ENCODE peak calls at places on chromosomes 12 and 14, in ten cellular contexts. I, O, A, R, T, E, X, C, Z and G are unnamed samples.

GRCh38 chr14:69263364-69263763 is 3.4 kb downstream of the GALNT16 start:
- DNase-seq in R (no peak), A (peak; percentile 42), I (no peak), O (peak; percentile 90), T (no peak), E (peak; percentile 97), C (peak; percentile 44), Z (no peak), X (no peak), G (no peak)

GRCh38 chr14:94173471-94173884 is 644 bp upstream of the PPP4R4 start:
- DNase-seq in C (no peak), O (no peak), T (no peak), A (no peak), I (peak; percentile 21), R (no peak), Z (no peak), E (no peak), X (no peak), G (no peak)

GRCh38 chr12:126347421-126347820 is 1282.2 kb downstream of the AACS start:
- DNase-seq in Z (no peak), C (no peak), X (no peak), I (no peak), E (no peak), O (no peak), T (no peak), A (no peak), R (no peak), G (no peak)

GRCh38 chr12:109277899-109278762 is 31.0 kb downstream of the FOXN4 start:
- DNase-seq in C (no peak), T (peak; percentile 65), Z (peak; percentile 30), I (no peak), R (no peak), O (no peak), X (no peak), A (peak; percentile 18), E (no peak), G (no peak)

GRCh38 chr12:100404769-100405407 is 48.0 kb downstream of the SLC17A8 start:
- DNase-seq in Z (no peak), A (peak; percentile 23), T (no peak), X (peak; percentile 61), O (peak; percentile 65), C (no peak), I (no peak), E (peak; percentile 41), R (peak; percentile 81), G (no peak)

GRCh38 chr14:75298187-75298985 is 19.8 kb downstream of the FOS start:
- DNase-seq in E (no peak), R (no peak), T (peak; percentile 84), A (no peak), O (no peak), Z (no peak), X (peak; percentile 77), C (peak; percentile 60), I (no peak), G (no peak)

GRCh38 chr12:112381898-112382796 is at the start of gene HECTD4:
- DNase-seq in R (peak; percentile 99), I (peak; percentile 32), E (peak; percentile 84), Z (peak; percentile 91), T (peak; percentile 93), C (peak; percentile 97), X (peak; percentile 95), O (peak; percentile 99), A (peak; percentile 64), G (peak; percentile 93)

GRCh38 chr14:79432640-79433039 is 778.7 kb downstream of the DIO2 start:
- DNase-seq in O (no peak), T (no peak), A (no peak), X (no peak), R (no peak), E (no peak), C (no peak), I (no peak), Z (no peak), G (no peak)

GRCh38 chr12:88922816-88923215 is 342.5 kb upstream of the KITLG start:
- DNase-seq in Z (no peak), O (no peak), I (no peak), R (no peak), A (peak; percentile 84), T (no peak), E (no peak), C (no peak), X (no peak), G (no peak)

GRCh38 chr12:89345830-89346740 is 6.2 kb downstream of the DUSP6 start:
- DNase-seq in T (no peak), O (no peak), I (no peak), C (peak; percentile 33), R (peak; percentile 50), X (peak; percentile 72), Z (no peak), E (peak; percentile 73), A (peak; percentile 80), G (no peak)

GRCh38 chr14:41187868-41188267 is 418.8 kb upstream of the LRFN5 start:
- DNase-seq in O (no peak), Z (no peak), C (no peak), I (no peak), T (no peak), X (no peak), E (no peak), A (no peak), R (peak; percentile 44), G (no peak)

GRCh38 chr12:123106640-123107359 is 44.1 kb downstream of the PITPNM2 start:
- DNase-seq in O (no peak), Z (no peak), C (peak; percentile 60), R (no peak), E (no peak), X (peak; percentile 42), T (no peak), A (no peak), I (no peak), G (no peak)

GRCh38 chr12:123995023-123995422 is 22.0 kb downstream of the ZNF664 start:
- DNase-seq in R (no peak), Z (no peak), T (no peak), X (no peak), C (no peak), I (no peak), A (peak; percentile 89), E (peak; percentile 46), O (no peak), G (no peak)

GRCh38 chr14:50231475-50232275 is at the start of gene SOS2:
- DNase-seq in I (peak; percentile 31), O (peak; percentile 94), X (peak; percentile 87), E (peak; percentile 71), A (peak; percentile 61), R (peak; percentile 94), C (peak; percentile 88), T (peak; percentile 88), Z (peak; percentile 81), G (peak; percentile 93)
- TF ChIP-seq CTCF in I (no peak), O (no peak), X (no peak), E (no peak), A (no peak), R (peak; percentile 2), C (no peak), T (no peak), Z (peak; percentile 8), G (no peak)

GRCh38 chr12:117574655-117575054 is 213.2 kb upstream of the NOS1 start:
- DNase-seq in X (no peak), E (no peak), Z (no peak), C (no peak), A (no peak), T (no peak), R (no peak), O (no peak), I (no peak), G (no peak)
- TF ChIP-seq CTCF in X (no peak), E (no peak), Z (no peak), C (no peak), A (no peak), T (no peak), R (no peak), O (no peak), I (no peak), G (no peak)

DNA sequence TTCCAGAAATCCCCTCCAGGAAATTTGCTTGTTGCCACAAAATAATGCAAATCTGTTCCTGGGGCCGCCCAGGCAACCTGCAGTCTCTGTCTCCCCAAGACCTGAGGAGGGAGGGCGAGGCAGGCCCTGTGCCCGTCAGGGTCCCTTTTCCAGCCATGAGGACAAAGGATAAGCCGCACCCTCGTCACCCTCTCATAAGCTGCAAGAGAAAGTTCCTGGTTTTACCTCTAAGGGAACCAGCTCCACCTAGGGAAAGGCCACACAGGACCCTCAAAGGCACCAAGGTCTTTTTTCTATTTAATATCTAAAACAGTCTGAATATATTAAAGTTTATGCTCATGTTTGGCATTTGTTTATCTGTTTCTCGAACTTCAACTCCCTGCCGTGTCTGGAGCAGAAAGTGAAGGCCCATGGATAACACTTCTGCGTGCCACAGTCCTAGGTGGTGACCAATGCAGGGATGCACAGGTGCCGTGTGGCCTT is 44.9 kb downstream of the PSMA6 start:
- DNase-seq in Z (no peak), X (no peak), R (no peak), T (no peak), A (no peak), O (no peak), E (no peak), I (no peak), C (no peak), G (no peak)
- TF ChIP-seq CTCF in Z (no peak), X (no peak), R (no peak), T (no peak), A (no peak), O (no peak), E (no peak), I (no peak), C (no peak), G (no peak)

GRCh38 chr14:34365309-34365915 is 96.6 kb downstream of the SPTSSA start:
- DNase-seq in Z (no peak), E (no peak), R (peak; percentile 25), T (no peak), X (no peak), A (no peak), C (no peak), I (no peak), O (no peak), G (no peak)

GRCh38 chr14:34363733-34364134 is 98.3 kb downstream of the SPTSSA start:
- DNase-seq in A (peak; percentile 23), C (no peak), O (no peak), T (no peak), R (no peak), X (no peak), E (peak; percentile 9), I (no peak), Z (no peak), G (no peak)

GRCh38 chr14:34361504-34362011 is 100.5 kb downstream of the SPTSSA start:
- DNase-seq in R (no peak), X (no peak), E (no peak), A (no peak), T (no peak), I (no peak), O (peak; percentile 17), C (no peak), Z (no peak), G (no peak)

GRCh38 chr14:34364201-34364600 is 97.8 kb downstream of the SPTSSA start:
- DNase-seq in I (no peak), A (peak; percentile 61), C (no peak), T (no peak), E (no peak), O (no peak), Z (no peak), R (no peak), X (no peak), G (no peak)

DNA sequence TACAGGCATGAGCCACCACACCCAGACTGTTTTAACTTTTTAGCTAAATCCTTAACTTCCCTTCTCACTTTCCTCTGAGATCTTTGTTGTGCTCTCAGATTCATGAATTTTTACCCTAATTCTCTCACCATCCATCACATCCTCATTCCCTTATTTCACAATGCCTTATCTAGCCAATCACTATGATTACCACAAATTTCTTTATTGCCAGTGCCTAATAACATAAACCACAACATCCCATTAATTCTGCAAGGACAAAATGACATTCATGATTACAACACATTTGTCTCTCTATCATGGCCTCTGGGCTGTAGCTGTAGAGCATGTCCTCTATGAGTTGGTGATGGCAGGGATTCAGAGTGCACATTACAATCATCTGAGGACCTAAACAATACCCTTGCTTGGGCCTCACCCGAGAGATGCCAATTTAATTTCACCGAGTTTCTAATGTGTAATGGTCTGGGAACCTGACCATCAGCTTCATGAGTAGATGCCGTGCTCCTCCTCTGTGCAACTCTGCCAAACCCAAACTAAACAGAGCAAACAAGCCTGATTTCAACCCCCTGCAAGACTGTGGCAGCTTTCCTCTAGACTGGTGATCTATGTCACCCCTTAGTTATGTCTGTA is 99.3 kb downstream of the SPTSSA start:
- DNase-seq in O (no peak), Z (no peak), T (no peak), C (no peak), I (no peak), R (no peak), E (no peak), A (no peak), X (no peak), G (no peak)
- TF ChIP-seq CTCF in O (no peak), Z (no peak), T (no peak), C (no peak), I (no peak), R (no peak), E (no peak), A (no peak), X (no peak), G (no peak)